ENCODE peak calls at places on chromosome 11, in eight cellular contexts. I is naive thymus-derived CD4-positive, alpha-beta T cell; U is Peyer's patch; F is endothelial cell of umbilical vein; B is body of pancreas; M is IMR-90; H is keratinocyte; P is CD8-positive, alpha-beta memory T cell. Q is an unnamed sample.

GRCh38 chr11:14012836-14013235 is 50.3 kb downstream of the SPON1 start:
- DNase-seq in P (no peak), M (peak), I (no peak), B (no peak), H (no peak), U (no peak), F (no peak), Q (no peak)

GRCh38 chr11:111302298-111302697 is 4.0 kb downstream of the POU2AF3 start:
- DNase-seq in B (no peak), M (no peak), I (no peak), F (no peak), U (no peak), H (no peak), P (no peak), Q (no peak)

GRCh38 chr11:19512621-19513020 is 200.0 kb upstream of the NAV2 start:
- DNase-seq in B (no peak), U (no peak), M (no peak), I (no peak), P (no peak), H (no peak), F (no peak), Q (peak)

GRCh38 chr11:74937696-74938475 is 11.0 kb downstream of the XRRA1 start:
- DNase-seq in I (no peak), M (peak), U (no peak), B (no peak), H (no peak), F (peak), P (no peak), Q (no peak)

GRCh38 chr11:132772712-132773545 is 759.4 kb downstream of the OPCML start:
- DNase-seq in H (no peak), B (no peak), F (no peak), I (no peak), M (no peak), U (no peak), P (no peak), Q (no peak)

GRCh38 chr11:69947059-69947771 is 128.0 kb upstream of the FGF3 start:
- DNase-seq in P (no peak), I (no peak), B (no peak), F (no peak), U (peak), M (no peak), H (no peak), Q (no peak)

GRCh38 chr11:96213500-96213899 is 129.5 kb downstream of the MAML2 start:
- DNase-seq in H (no peak), F (peak), B (no peak), P (no peak), U (no peak), M (peak), I (no peak), Q (no peak)

GRCh38 chr11:41522899-41523672 is 63.6 kb upstream of the LRRC4C start:
- DNase-seq in F (no peak), M (no peak), P (no peak), H (no peak), I (no peak), U (no peak), B (no peak), Q (no peak)

GRCh38 chr11:1503708-1504104 is 17.1 kb upstream of the MOB2 start:
- DNase-seq in U (no peak), F (no peak), P (no peak), B (no peak), H (no peak), I (no peak), M (no peak), Q (no peak)

GRCh38 chr11:11993814-11994213 is 14.6 kb downstream of the DKK3 start:
- DNase-seq in P (no peak), F (peak), U (no peak), M (peak), I (no peak), B (no peak), H (peak), Q (no peak)

GRCh38 chr11:75771646-75772410 is 3.2 kb downstream of the DGAT2 start:
- DNase-seq in I (no peak), P (no peak), U (no peak), H (no peak), F (no peak), B (no peak), M (peak), Q (no peak)

GRCh38 chr11:27991731-27992130 is 116.2 kb downstream of the KIF18A start:
- DNase-seq in U (no peak), M (peak), H (no peak), F (no peak), B (no peak), I (no peak), P (no peak), Q (no peak)

GRCh38 chr11:3087821-3088800 is 30.9 kb upstream of the CARS1 start:
- DNase-seq in U (no peak), H (no peak), I (no peak), F (no peak), B (no peak), P (no peak), M (peak), Q (no peak)

GRCh38 chr11:76560219-76560618 is 110.3 kb downstream of the LRRC32 start:
- DNase-seq in M (no peak), H (no peak), U (no peak), F (peak), P (no peak), B (no peak), I (no peak), Q (no peak)

GRCh38 chr11:2954263-2954662 is 25.0 kb upstream of the PHLDA2 start:
- DNase-seq in M (peak), F (peak), P (no peak), I (no peak), B (no peak), U (no peak), H (no peak), Q (no peak)

GRCh38 chr11:67276821-67277230 is 10.6 kb downstream of the GRK2 start:
- DNase-seq in F (peak), M (peak), U (peak), B (no peak), I (peak), H (no peak), P (peak), Q (no peak)

GRCh38 chr11:111598546-111598945 is 3.7 kb upstream of the SIK2 start:
- DNase-seq in P (no peak), U (no peak), I (no peak), F (no peak), M (peak), H (no peak), B (no peak), Q (no peak)

GRCh38 chr11:47178737-47179654 is 2.3 kb upstream of the ARFGAP2 start:
- DNase-seq in P (no peak), B (no peak), F (no peak), I (no peak), M (no peak), H (no peak), U (no peak), Q (no peak)

GRCh38 chr11:47177846-47178245 is 1.2 kb upstream of the ARFGAP2 start:
- DNase-seq in H (no peak), U (no peak), F (no peak), P (no peak), M (no peak), I (no peak), B (no peak), Q (no peak)

GRCh38 chr11:47177229-47177845 is 658 bp upstream of the ARFGAP2 start:
- DNase-seq in P (peak), F (peak), M (peak), B (peak), I (peak), U (no peak), H (peak), Q (peak)

GRCh38 chr11:47179655-47179991 is 2.9 kb upstream of the ARFGAP2 start:
- DNase-seq in I (peak), F (peak), U (no peak), B (peak), P (peak), H (no peak), M (peak), Q (no peak)

DNA sequence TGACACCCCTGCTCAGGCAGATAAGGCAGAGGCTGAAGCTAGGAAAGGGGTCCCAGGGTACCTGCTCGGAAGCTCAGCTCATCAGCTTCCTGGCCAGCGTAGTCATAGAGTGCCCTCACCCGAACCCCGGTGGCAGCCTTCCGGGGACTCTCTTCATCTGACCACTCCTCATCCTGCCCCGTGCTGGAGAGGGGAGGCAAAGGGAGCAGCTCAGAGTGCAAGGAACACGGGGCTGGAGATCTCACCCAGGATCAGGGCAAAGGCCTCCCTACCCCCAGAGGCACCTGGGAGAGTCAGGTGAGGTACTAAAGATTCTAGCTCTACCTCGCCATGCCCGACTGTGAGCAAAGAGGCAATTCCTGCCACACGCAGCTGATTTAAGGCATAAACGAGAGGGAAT is 1.6 kb upstream of the ARFGAP2 start:
- DNase-seq in F (no peak), B (no peak), H (no peak), P (no peak), U (no peak), I (no peak), M (no peak), Q (no peak)
- H3K27ac ChIP-seq in F (no peak), B (peak), H (no peak), P (peak), U (peak), I (no peak), M (no peak), Q (peak)

GRCh38 chr11:68905421-68906360 is 2.0 kb downstream of the IGHMBP2 start:
- DNase-seq in I (no peak), U (no peak), M (no peak), H (no peak), F (no peak), B (no peak), P (no peak), Q (no peak)
- H3K4me3 ChIP-seq in I (peak), U (no peak), M (no peak), H (peak), F (no peak), B (no peak), P (no peak), Q (peak)

GRCh38 chr11:64092761-64093136 is 57.0 kb downstream of the FLRT1 start:
- DNase-seq in B (no peak), U (no peak), F (no peak), P (no peak), H (no peak), I (no peak), M (no peak), Q (no peak)

GRCh38 chr11:64093233-64094039 is 57.7 kb downstream of the FLRT1 start:
- DNase-seq in B (no peak), P (no peak), F (no peak), I (no peak), M (no peak), U (no peak), H (no peak), Q (no peak)

GRCh38 chr11:64095286-64095825 is 59.6 kb downstream of the FLRT1 start:
- DNase-seq in I (no peak), U (no peak), F (no peak), B (no peak), M (peak), H (no peak), P (no peak), Q (no peak)

GRCh38 chr11:64095949-64096348 is 60.2 kb downstream of the FLRT1 start:
- DNase-seq in I (no peak), U (no peak), B (no peak), M (no peak), P (no peak), F (no peak), H (no peak), Q (no peak)

GRCh38 chr11:64094463-64095223 is 58.9 kb downstream of the FLRT1 start:
- DNase-seq in F (peak), B (no peak), H (peak), M (peak), I (no peak), P (no peak), U (no peak), Q (no peak)
- H3K27ac ChIP-seq in F (peak), B (no peak), H (no peak), M (peak), I (no peak), P (no peak), U (no peak), Q (peak)

DNA sequence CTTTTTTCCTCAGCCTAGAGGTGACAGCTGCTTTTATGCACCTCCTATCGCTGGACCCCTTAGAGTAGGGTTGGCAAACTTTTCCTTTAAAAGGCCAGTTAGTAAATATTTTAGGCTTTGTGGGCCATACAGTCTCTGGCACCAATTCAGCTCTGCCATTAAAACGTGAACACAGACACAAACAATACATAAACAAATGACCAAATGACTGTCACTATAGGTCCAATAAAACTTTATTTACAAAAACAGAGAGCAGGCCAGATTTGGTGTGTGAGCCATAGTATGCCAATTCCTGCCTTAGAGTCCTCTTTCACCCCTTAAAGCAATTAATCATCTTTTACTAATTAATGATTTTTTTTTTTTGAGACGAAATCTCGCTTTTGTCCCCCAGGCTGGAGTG is 61.1 kb upstream of the RPS13 start:
- DNase-seq in H (no peak), B (no peak), U (no peak), I (no peak), P (no peak), F (no peak), M (no peak), Q (no peak)
- H3K4me3 ChIP-seq in H (no peak), B (no peak), U (no peak), I (no peak), P (no peak), F (no peak), M (no peak), Q (no peak)

DNA sequence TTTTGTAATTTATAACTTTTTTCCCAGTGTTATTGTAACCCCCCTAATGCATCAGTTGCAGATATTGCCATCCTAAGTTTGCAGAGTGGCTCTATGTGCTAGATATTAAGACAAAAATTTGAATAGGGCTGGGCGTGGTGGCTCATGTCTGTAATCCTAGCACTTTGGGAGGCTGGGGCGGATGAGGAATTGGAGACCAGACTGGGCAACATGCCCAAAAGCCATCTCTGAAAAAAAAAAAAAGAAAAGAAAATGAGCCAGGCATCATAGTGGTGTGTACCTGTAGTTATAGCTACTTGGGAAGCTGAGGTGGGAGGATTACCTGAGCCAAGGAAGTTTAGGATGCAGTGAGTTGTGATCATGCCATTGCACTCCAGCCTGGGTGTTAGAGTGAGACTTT is 50.1 kb upstream of the MUC15 start:
- DNase-seq in U (no peak), B (no peak), F (no peak), M (no peak), H (no peak), I (no peak), P (no peak), Q (no peak)
- H3K27ac ChIP-seq in U (no peak), B (no peak), F (no peak), M (no peak), H (peak), I (no peak), P (no peak), Q (no peak)

GRCh38 chr11:133966147-133966546 is 9.4 kb upstream of the IGSF9B start:
- DNase-seq in M (no peak), B (no peak), H (no peak), P (no peak), U (no peak), I (no peak), F (no peak), Q (no peak)

GRCh38 chr11:133964946-133965632 is 8.3 kb upstream of the IGSF9B start:
- DNase-seq in U (no peak), I (no peak), B (no peak), M (no peak), P (no peak), H (no peak), F (no peak), Q (peak)

GRCh38 chr11:133968300-133968699 is 11.5 kb upstream of the IGSF9B start:
- DNase-seq in B (no peak), F (no peak), U (no peak), I (no peak), H (no peak), P (no peak), M (no peak), Q (no peak)

GRCh38 chr11:133967599-133968238 is 11.0 kb upstream of the IGSF9B start:
- DNase-seq in H (no peak), I (no peak), U (no peak), M (no peak), F (no peak), P (no peak), B (no peak), Q (no peak)

GRCh38 chr11:133966924-133967598 is 10.3 kb upstream of the IGSF9B start:
- DNase-seq in M (no peak), B (peak), F (no peak), P (peak), U (no peak), I (peak), H (no peak), Q (no peak)
- H3K4me3 ChIP-seq in M (no peak), B (no peak), F (no peak), P (peak), U (peak), I (peak), H (no peak), Q (no peak)

DNA sequence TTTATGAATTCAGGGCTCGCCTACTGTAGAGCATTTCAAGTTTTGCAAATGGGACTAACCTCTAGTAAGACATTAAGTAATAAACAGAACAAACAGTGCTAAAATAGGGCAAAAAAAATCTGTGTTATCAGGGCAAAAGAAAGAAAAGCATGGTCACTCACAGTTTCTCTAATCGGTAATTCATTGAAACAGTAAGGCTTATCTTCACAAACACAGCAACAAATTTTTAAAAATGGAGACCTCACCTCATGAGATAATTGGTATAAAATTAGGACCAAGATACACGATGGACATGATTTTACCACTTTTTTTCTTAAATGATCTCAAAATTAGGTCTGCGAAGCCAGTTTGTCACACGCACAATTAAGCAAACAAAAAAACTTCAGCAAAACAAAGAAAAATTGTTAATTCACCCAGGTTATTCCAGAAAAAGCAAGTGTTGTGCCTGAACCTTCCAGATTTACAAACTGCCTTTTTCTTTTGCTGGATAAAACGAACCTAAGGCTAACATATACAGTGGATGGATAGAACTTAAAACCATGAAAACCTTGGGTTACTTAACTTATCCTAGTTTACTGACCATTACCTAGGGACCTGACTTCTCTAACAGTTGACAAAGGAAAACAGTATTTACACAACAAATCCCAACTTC is 1.4 kb downstream of the TMEM123 start:
- DNase-seq in M (no peak), F (peak), I (no peak), H (no peak), U (no peak), B (no peak), P (no peak), Q (no peak)
- H3K27ac ChIP-seq in M (peak), F (peak), I (peak), H (peak), U (peak), B (peak), P (peak), Q (peak)

GRCh38 chr11:468493-468892 is 18.4 kb downstream of the PTDSS2 start:
- DNase-seq in H (no peak), I (no peak), B (no peak), M (no peak), U (no peak), P (no peak), F (no peak), Q (no peak)
- H3K4me3 ChIP-seq in H (no peak), I (no peak), B (no peak), M (no peak), U (no peak), P (no peak), F (no peak), Q (peak)

GRCh38 chr11:102883132-102883531 is 8.3 kb upstream of the MMP12 start:
- DNase-seq in U (no peak), M (no peak), I (no peak), H (no peak), P (no peak), F (no peak), B (no peak), Q (no peak)

GRCh38 chr11:102874842-102875241 is at the start of gene MMP12:
- DNase-seq in F (no peak), M (no peak), H (no peak), U (no peak), P (no peak), I (no peak), B (no peak), Q (no peak)

GRCh38 chr11:102879801-102880200 is 5.0 kb upstream of the MMP12 start:
- DNase-seq in H (no peak), I (no peak), F (no peak), M (no peak), U (no peak), B (no peak), P (no peak), Q (no peak)

GRCh38 chr11:102882389-102883024 is 7.7 kb upstream of the MMP12 start:
- DNase-seq in I (no peak), B (no peak), H (no peak), U (no peak), P (no peak), M (peak), F (no peak), Q (no peak)

GRCh38 chr11:102878595-102878994 is 3.8 kb upstream of the MMP12 start:
- DNase-seq in H (no peak), M (no peak), F (no peak), I (no peak), P (no peak), B (no peak), U (no peak), Q (no peak)
- H3K27ac ChIP-seq in H (no peak), M (no peak), F (no peak), I (no peak), P (no peak), B (no peak), U (no peak), Q (no peak)

DNA sequence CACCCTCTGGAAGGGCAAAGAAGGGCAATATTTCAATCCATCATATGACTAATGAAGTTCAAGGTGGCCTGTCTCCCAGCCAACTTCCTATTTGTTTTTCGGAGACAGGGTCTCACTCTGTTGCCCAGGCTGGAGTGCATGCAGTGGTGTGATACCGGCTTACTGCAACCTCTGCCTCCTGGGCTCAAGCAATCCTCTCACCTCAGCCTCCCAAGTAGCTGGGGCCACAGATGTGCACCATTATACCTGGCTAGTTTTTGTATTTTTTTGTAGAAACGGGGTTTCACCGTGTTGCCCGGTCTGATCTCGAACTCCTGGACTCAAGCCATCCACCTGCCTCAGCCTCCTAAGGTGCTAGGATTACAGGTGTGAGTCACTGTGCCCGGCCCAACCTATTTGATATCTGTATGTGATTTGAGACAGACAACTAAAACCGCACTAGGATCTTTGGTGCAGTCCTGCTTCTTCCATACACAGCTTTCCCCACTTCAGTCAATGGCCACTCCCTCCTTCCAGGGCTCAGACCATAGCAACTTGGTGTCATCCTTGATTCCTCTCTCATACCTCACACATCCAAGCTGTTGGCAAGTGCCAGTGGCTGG is 13.3 kb downstream of the ABTB2 start:
- DNase-seq in H (no peak), M (no peak), F (no peak), I (no peak), P (no peak), B (no peak), U (no peak), Q (no peak)
- H3K4me3 ChIP-seq in H (no peak), M (no peak), F (no peak), I (no peak), P (no peak), B (no peak), U (no peak), Q (no peak)